ENCODE peak calls at places on chromosomes 13 and 19, in nine cellular contexts. P is HCT116, G is coronary artery, H is stomach, S is progenitor cell of endocrine pancreas, U is astrocyte of the spinal cord, N is OCI-LY7, K is omental fat pad, C is body of pancreas. A is an unnamed sample.

GRCh38 chr13:112901951-112902651 is 66.9 kb upstream of the MCF2L start:
- DNase-seq in P (no peak), G (no peak), H (peak), S (no peak), U (no peak), N (no peak), K (peak), C (peak), A (no peak)

GRCh38 chr13:88074794-88075509 is 403.8 kb downstream of the SLITRK5 start:
- DNase-seq in P (no peak), G (no peak), H (no peak), S (no peak), U (no peak), N (no peak), K (no peak), C (peak), A (peak)

GRCh38 chr13:73803997-73804396 is 330.2 kb downstream of the KLF12 start:
- DNase-seq in P (no peak), G (no peak), H (no peak), S (no peak), U (peak), N (no peak), K (no peak), C (no peak), A (peak)

GRCh38 chr19:31139871-31140505 is 209.2 kb downstream of the TSHZ3 start:
- DNase-seq in P (no peak), G (no peak), H (no peak), S (no peak), U (peak), N (no peak), K (no peak), C (no peak), A (peak)

GRCh38 chr13:44146162-44146561 is 227.5 kb upstream of the SERP2 start:
- DNase-seq in P (no peak), G (no peak), H (no peak), S (no peak), U (no peak), N (peak), K (no peak), C (no peak), A (no peak)

GRCh38 chr13:30301827-30302226 is 5.5 kb downstream of the KATNAL1 start:
- DNase-seq in P (no peak), G (no peak), H (no peak), S (no peak), U (no peak), N (no peak), K (no peak), C (no peak), A (no peak)

GRCh38 chr13:34515201-34515600 is 426.9 kb upstream of the NBEA start:
- DNase-seq in P (no peak), G (no peak), H (no peak), S (no peak), U (no peak), N (no peak), K (no peak), C (no peak), A (peak)

GRCh38 chr19:4707956-4708650 is 15.5 kb downstream of the DPP9 start:
- DNase-seq in P (no peak), G (no peak), H (peak), S (no peak), U (peak), N (no peak), K (no peak), C (peak), A (peak)

GRCh38 chr19:39411832-39412099 is 703 bp upstream of the PLEKHG2 start:
- DNase-seq in P (peak), G (peak), H (peak), S (peak), U (peak), N (peak), K (peak), C (peak), A (peak)
- TF ChIP-seq CTCF in P (peak), G (peak), H (peak), S (peak), U (peak), N (peak), K (no peak), C (peak), A (peak)

GRCh38 chr19:49327878-49328544 is 3.0 kb upstream of the SLC6A16 start:
- DNase-seq in P (peak), G (peak), H (no peak), S (no peak), U (no peak), N (peak), K (no peak), C (no peak), A (peak)
- TF ChIP-seq CTCF in P (peak), G (peak), H (no peak), S (peak), U (peak), N (peak), K (no peak), C (peak), A (peak)

GRCh38 chr13:109369357-109370052 is 416.9 kb downstream of the IRS2 start:
- DNase-seq in P (no peak), G (no peak), H (no peak), S (no peak), U (no peak), N (no peak), K (no peak), C (no peak), A (no peak)

GRCh38 chr13:109372666-109373065 is 413.7 kb downstream of the IRS2 start:
- DNase-seq in P (no peak), G (no peak), H (no peak), S (no peak), U (no peak), N (no peak), K (no peak), C (no peak), A (no peak)

GRCh38 chr13:109370486-109370885 is 415.9 kb downstream of the IRS2 start:
- DNase-seq in P (no peak), G (no peak), H (no peak), S (no peak), U (no peak), N (no peak), K (no peak), C (no peak), A (no peak)

GRCh38 chr13:109368230-109368629 is 418.2 kb downstream of the IRS2 start:
- DNase-seq in P (no peak), G (no peak), H (no peak), S (no peak), U (no peak), N (no peak), K (no peak), C (no peak), A (no peak)

GRCh38 chr13:109371066-109371465 is 415.3 kb downstream of the IRS2 start:
- DNase-seq in P (no peak), G (no peak), H (no peak), S (no peak), U (no peak), N (no peak), K (no peak), C (no peak), A (no peak)
- TF ChIP-seq CTCF in P (no peak), G (no peak), H (no peak), S (no peak), U (no peak), N (no peak), K (no peak), C (no peak), A (no peak)

GRCh38 chr13:33235078-33235477 is 50.5 kb downstream of the STARD13 start:
- DNase-seq in P (no peak), G (no peak), H (no peak), S (no peak), U (peak), N (no peak), K (no peak), C (no peak), A (peak)
- TF ChIP-seq CTCF in P (no peak), G (no peak), H (no peak), S (no peak), U (no peak), N (no peak), K (no peak), C (no peak), A (peak)

A was measured in AG10803.